ENCODE peak calls at places on chromosome 12, in eight cellular contexts. N is transverse colon, J is Peyer's patch, U is HCT116, O is ovary, V is esophagus squamous epithelium, R is tibial nerve, B is A549. W is an unnamed sample.
A peak's percentile ranks its signal among the peaks of the same experiment; 100 is the strongest.

GRCh38 chr12:197347-197746 is 16.6 kb downstream of the SLC6A12 start:
- DNase-seq in O (no peak), V (no peak), J (no peak), R (no peak), U (no peak), N (no peak), B (no peak), W (no peak)

GRCh38 chr12:23055004-23055403 is 430.0 kb downstream of the ETNK1 start:
- DNase-seq in B (no peak), O (no peak), U (peak; percentile 8), R (no peak), V (no peak), N (peak; percentile 8), J (no peak), W (peak; percentile 7)

GRCh38 chr12:56101045-56101444 is 3.3 kb upstream of the PA2G4 start:
- DNase-seq in N (no peak), B (no peak), V (no peak), U (no peak), J (no peak), R (no peak), O (no peak), W (no peak)

GRCh38 chr12:4272976-4273650 is 449 bp upstream of the CCND2 start:
- DNase-seq in R (no peak), V (no peak), O (no peak), U (no peak), B (no peak), J (no peak), N (no peak), W (no peak)

GRCh38 chr12:114625294-114625851 is 58.6 kb downstream of the TBX3 start:
- DNase-seq in R (no peak), O (peak; percentile 32), U (peak; percentile 52), B (peak; percentile 65), J (peak; percentile 79), N (peak; percentile 38), V (no peak), W (peak; percentile 72)

GRCh38 chr12:12333407-12333831 is 16.6 kb downstream of the MANSC1 start:
- DNase-seq in B (no peak), J (peak; percentile 62), U (no peak), O (no peak), R (no peak), N (peak; percentile 69), V (no peak), W (peak; percentile 92)

GRCh38 chr12:115712676-115713075 is 564.8 kb downstream of the MED13L start:
- DNase-seq in V (no peak), N (peak; percentile 13), O (no peak), R (no peak), U (no peak), B (no peak), J (no peak), W (no peak)

GRCh38 chr12:91574975-91575374 is 392.4 kb upstream of the DCN start:
- DNase-seq in U (no peak), V (no peak), N (no peak), O (no peak), J (no peak), R (no peak), B (no peak), W (no peak)

GRCh38 chr12:39499296-39499695 is 56.4 kb upstream of the KIF21A start:
- DNase-seq in O (no peak), V (no peak), B (no peak), N (no peak), R (no peak), U (no peak), J (no peak), W (no peak)

GRCh38 chr12:71125949-71126348 is 31.9 kb downstream of the TSPAN8 start:
- DNase-seq in R (no peak), N (no peak), J (no peak), O (no peak), U (no peak), V (no peak), B (no peak), W (no peak)

GRCh38 chr12:27593266-27593665 is 69.3 kb downstream of the PPFIBP1 start:
- DNase-seq in N (no peak), R (no peak), B (no peak), U (no peak), J (no peak), O (no peak), V (no peak), W (no peak)

GRCh38 chr12:109763201-109763841 is 49.7 kb downstream of the FAM222A start:
- DNase-seq in N (peak; percentile 22), R (no peak), U (no peak), B (no peak), V (no peak), O (peak; percentile 8), J (peak; percentile 75), W (peak; percentile 58)

GRCh38 chr12:6338955-6339761 is 2.7 kb downstream of the TNFRSF1A start:
- DNase-seq in O (no peak), V (no peak), R (no peak), N (no peak), U (no peak), J (no peak), B (no peak), W (no peak)

GRCh38 chr12:57741413-57741789 is 2.9 kb upstream of the AGAP2 start:
- DNase-seq in N (no peak), O (no peak), V (no peak), J (no peak), B (no peak), U (no peak), R (no peak), W (no peak)

GRCh38 chr12:10331642-10332239 is 24.1 kb downstream of the KLRD1 start:
- DNase-seq in J (no peak), O (no peak), U (peak; percentile 56), V (no peak), N (no peak), B (peak; percentile 59), R (no peak), W (peak; percentile 62)

GRCh38 chr12:91931110-91931509 is 214.5 kb downstream of the BTG1 start:
- DNase-seq in B (no peak), O (peak; percentile 29), J (no peak), N (peak; percentile 61), V (no peak), U (no peak), R (peak; percentile 18), W (no peak)

GRCh38 chr12:16492820-16493797 is 112.9 kb downstream of the LMO3 start:
- DNase-seq in N (no peak), U (no peak), J (no peak), V (no peak), O (no peak), B (no peak), R (no peak), W (no peak)

GRCh38 chr12:109793826-109794501 is 39.2 kb downstream of the TRPV4 start:
- DNase-seq in V (no peak), J (no peak), R (no peak), N (no peak), U (no peak), B (no peak), O (no peak), W (no peak)

GRCh38 chr12:123633379-123634141 is at the start of the genes EIF2B1 and GTF2H3:
- DNase-seq in U (peak; percentile 94), O (peak; percentile 95), J (peak; percentile 98), N (peak; percentile 97), R (peak; percentile 95), B (peak; percentile 99), V (peak; percentile 81), W (peak; percentile 96)
- TF ChIP-seq POLR2A in U (peak; percentile 94), O (peak; percentile 80), J (peak; percentile 52), N (peak; percentile 82), R (peak; percentile 6), B (peak; percentile 92), V (no peak), W (peak; percentile 95)

DNA sequence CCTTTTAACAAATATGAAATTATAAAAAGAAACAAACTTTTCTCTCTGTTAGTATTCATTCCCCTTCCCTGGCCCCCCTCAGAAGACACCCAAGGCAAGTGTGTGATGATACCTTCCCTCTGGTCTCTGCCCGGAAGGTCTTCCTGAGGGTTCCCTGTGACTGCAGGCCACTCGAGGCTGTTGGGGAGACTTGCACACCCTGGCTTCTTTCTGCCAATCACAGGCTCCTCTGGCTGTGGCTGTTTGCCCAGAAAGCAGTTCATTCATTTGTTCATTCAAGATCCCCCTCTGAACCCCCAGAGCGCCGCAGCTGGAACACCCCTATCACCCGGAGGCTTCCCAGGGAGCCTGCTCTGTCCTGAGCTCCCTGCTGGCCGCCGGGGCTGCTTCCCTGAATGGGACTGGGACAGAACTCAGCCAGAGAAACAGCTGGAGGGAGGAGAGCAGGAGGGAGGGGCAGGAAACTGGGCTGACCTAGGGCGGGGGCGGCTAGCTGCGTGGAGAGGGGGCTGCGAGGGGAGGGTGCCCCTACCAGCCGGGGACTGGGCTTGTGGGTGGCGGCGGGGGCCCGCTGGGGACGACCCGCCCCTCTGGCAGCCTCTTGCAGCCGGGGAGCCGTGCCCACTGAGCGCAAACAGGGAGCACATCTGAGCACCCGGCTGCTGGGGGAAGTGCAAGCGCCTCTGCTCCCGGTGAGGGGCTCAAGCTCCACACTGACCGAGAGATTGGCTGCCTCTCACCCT is at the start of gene CMKLR1:
- DNase-seq in J (peak; percentile 49), R (peak; percentile 34), N (peak; percentile 32), O (peak; percentile 33), U (no peak), V (no peak), B (no peak), W (no peak)
- H3K4me3 ChIP-seq in J (peak within 1 kb of the TSS; percentile 40), R (peak within 1 kb of the TSS; percentile 30), N (no peak within 1 kb of the TSS), O (peak within 1 kb of the TSS; percentile 29), U (no peak within 1 kb of the TSS), V (peak within 1 kb of the TSS; percentile 57), B (no peak within 1 kb of the TSS), W (no peak within 1 kb of the TSS)

DNA sequence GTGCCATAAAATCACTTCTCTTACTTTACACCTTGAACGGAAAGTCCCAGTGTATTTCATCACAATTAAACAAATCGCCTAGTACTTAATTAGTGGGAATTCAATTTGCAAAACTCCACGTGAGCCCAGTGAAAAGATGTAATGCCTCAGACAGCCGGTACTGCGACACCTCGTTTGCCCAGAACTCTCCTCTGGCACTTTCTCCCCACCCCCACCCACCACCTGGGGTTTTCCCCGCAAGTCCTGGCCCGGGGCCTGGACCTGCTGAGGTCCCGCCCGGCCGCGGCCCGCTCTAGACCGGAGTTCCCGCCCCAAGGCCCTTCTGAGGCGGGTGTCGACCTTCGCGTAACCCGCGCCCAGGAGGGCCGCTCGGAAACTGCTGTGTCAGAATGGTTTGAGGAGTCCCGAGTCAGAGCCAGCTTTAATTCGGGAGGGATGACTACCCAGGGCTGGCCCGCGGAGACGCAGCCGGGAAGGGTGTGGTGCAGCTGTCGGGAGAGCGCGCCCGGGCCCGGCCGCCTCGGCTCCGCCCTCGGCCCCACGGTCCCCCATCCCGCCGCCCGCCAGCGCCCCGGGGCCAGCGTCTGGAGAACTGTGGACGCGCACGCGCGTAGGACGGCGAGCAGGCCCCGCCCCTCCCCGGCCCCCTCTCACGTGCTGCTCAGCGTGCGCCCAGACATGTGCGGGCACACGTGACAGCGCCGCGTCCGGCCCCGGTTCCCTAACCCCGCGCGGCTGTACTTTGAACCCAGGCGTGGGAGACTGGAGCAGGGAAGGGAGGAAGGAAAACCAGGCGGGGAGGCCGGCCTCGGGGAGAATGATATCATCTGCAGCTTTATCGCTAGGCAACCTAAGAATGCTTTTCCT is 10.8 kb downstream of the BHLHE41 start:
- DNase-seq in B (peak; percentile 73), V (peak; percentile 76), O (peak; percentile 97), J (peak; percentile 96), R (peak; percentile 91), U (peak; percentile 78), N (peak; percentile 97), W (peak; percentile 82)
- TF ChIP-seq POLR2A in B (peak; percentile 57), V (no peak), O (peak; percentile 89), J (peak; percentile 68), R (peak; percentile 96), U (no peak), N (peak; percentile 75), W (peak; percentile 71)

DNA sequence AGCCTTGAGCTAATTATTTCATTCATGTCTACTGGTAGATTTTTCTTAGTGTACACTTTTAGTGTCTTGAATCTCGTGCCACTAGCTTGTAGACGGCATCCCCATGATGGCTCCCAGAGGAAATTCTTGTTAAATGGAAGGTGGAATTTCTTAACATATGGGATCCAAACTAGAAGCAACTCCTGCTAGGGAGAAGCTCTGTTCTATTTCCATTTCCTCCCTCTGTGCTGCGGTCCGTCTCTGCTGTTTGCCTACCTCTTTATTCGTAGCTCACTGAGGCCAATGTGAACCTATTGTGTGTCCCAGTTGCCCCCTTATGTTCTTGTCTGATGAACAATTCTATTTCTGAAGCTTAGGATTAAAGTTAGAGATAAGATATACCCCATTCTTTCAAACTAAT is 588 bp downstream of the PIK3C2G start:
- DNase-seq in J (no peak), V (no peak), R (no peak), O (no peak), N (no peak), B (no peak), U (no peak), W (no peak)
- H3K4me3 ChIP-seq in J (no peak overlapping the region), V (peak overlapping the region; percentile 50), R (no peak overlapping the region), O (no peak overlapping the region), N (no peak overlapping the region), B (no peak overlapping the region), U (no peak overlapping the region), W (no peak overlapping the region)

W was measured in IMR-90.